ENCODE peak calls at places on chromosomes 16 and 17, in four cellular contexts. One of them, this sample, is unnamed.

GRCh38 chr16:83701494-83701893 is 106.3 kb upstream of the HSBP1 start:
- DNase-seq in mesenchymal stem cell: peak; percentile 47
- DNase-seq in lung: peak; percentile 37
- DNase-seq in brain microvascular endothelial cell: peak; percentile 43
- DNase-seq in this sample: peak; percentile 77

GRCh38 chr17:75835315-75835987 is 8.8 kb downstream of the UNC13D start:
- DNase-seq in mesenchymal stem cell: no peak
- DNase-seq in lung: no peak
- DNase-seq in brain microvascular endothelial cell: no peak
- DNase-seq in this sample: no peak

GRCh38 chr17:8162997-8163977 is 539 bp upstream of the VAMP2 start:
- DNase-seq in mesenchymal stem cell: peak; percentile 15
- DNase-seq in lung: no peak
- DNase-seq in brain microvascular endothelial cell: no peak
- DNase-seq in this sample: no peak

GRCh38 chr17:58279016-58279671 is 1.6 kb downstream of the MPO start:
- DNase-seq in mesenchymal stem cell: no peak
- DNase-seq in lung: peak; percentile 43
- DNase-seq in brain microvascular endothelial cell: peak; percentile 18
- DNase-seq in this sample: no peak

GRCh38 chr16:85416267-85417109 is 196.6 kb upstream of the GSE1 start:
- DNase-seq in mesenchymal stem cell: no peak
- DNase-seq in lung: peak; percentile 86
- DNase-seq in brain microvascular endothelial cell: no peak
- DNase-seq in this sample: peak; percentile 94

GRCh38 chr16:4865231-4865860 is 18.1 kb downstream of the UBN1 start:
- DNase-seq in mesenchymal stem cell: no peak
- DNase-seq in lung: no peak
- DNase-seq in brain microvascular endothelial cell: no peak
- DNase-seq in this sample: no peak

GRCh38 chr17:42438600-42439567 is 15.8 kb upstream of the CAVIN1 start:
- DNase-seq in mesenchymal stem cell: no peak
- DNase-seq in lung: no peak
- DNase-seq in brain microvascular endothelial cell: peak; percentile 54
- DNase-seq in this sample: peak; percentile 64

GRCh38 chr16:49489686-49490320 is 116.2 kb downstream of the C16orf78 start:
- DNase-seq in mesenchymal stem cell: no peak
- DNase-seq in lung: no peak
- DNase-seq in brain microvascular endothelial cell: no peak
- DNase-seq in this sample: no peak

GRCh38 chr16:73060216-73060615 is 12.3 kb upstream of the ZFHX3 start:
- DNase-seq in mesenchymal stem cell: no peak
- DNase-seq in lung: no peak
- DNase-seq in brain microvascular endothelial cell: no peak
- DNase-seq in this sample: no peak

GRCh38 chr16:17467923-17468540 is 2.7 kb downstream of the XYLT1 start:
- DNase-seq in mesenchymal stem cell: no peak
- DNase-seq in lung: no peak
- DNase-seq in brain microvascular endothelial cell: peak; percentile 14
- DNase-seq in this sample: peak; percentile 62

GRCh38 chr16:57941016-57941656 is 29.8 kb downstream of the CNGB1 start:
- DNase-seq in mesenchymal stem cell: no peak
- DNase-seq in lung: peak; percentile 58
- DNase-seq in brain microvascular endothelial cell: no peak
- DNase-seq in this sample: no peak

GRCh38 chr16:51410125-51410524 is 259.1 kb upstream of the SALL1 start:
- DNase-seq in mesenchymal stem cell: no peak
- DNase-seq in lung: no peak
- DNase-seq in brain microvascular endothelial cell: no peak
- DNase-seq in this sample: no peak

GRCh38 chr16:55496509-55497145 is 12.2 kb upstream of the LPCAT2 start:
- DNase-seq in mesenchymal stem cell: no peak
- DNase-seq in lung: peak; percentile 24
- DNase-seq in brain microvascular endothelial cell: no peak
- DNase-seq in this sample: no peak

GRCh38 chr16:70250748-70251650 is 741 bp downstream of the EXOSC6 start:
- DNase-seq in mesenchymal stem cell: peak; percentile 53
- DNase-seq in lung: no peak
- DNase-seq in brain microvascular endothelial cell: peak; percentile 11
- DNase-seq in this sample: peak; percentile 79

GRCh38 chr16:77183137-77183536 is 7.9 kb upstream of the MON1B start:
- DNase-seq in mesenchymal stem cell: no peak
- DNase-seq in lung: no peak
- DNase-seq in brain microvascular endothelial cell: no peak
- DNase-seq in this sample: no peak

GRCh38 chr17:6556121-6557039 is at the start of gene PITPNM3:
- DNase-seq in mesenchymal stem cell: peak; percentile 18
- DNase-seq in lung: no peak
- DNase-seq in brain microvascular endothelial cell: no peak
- DNase-seq in this sample: no peak

GRCh38 chr17:71762526-71762925 is 358.3 kb upstream of the SOX9 start:
- DNase-seq in mesenchymal stem cell: no peak
- DNase-seq in lung: no peak
- DNase-seq in brain microvascular endothelial cell: no peak
- DNase-seq in this sample: no peak

DNA sequence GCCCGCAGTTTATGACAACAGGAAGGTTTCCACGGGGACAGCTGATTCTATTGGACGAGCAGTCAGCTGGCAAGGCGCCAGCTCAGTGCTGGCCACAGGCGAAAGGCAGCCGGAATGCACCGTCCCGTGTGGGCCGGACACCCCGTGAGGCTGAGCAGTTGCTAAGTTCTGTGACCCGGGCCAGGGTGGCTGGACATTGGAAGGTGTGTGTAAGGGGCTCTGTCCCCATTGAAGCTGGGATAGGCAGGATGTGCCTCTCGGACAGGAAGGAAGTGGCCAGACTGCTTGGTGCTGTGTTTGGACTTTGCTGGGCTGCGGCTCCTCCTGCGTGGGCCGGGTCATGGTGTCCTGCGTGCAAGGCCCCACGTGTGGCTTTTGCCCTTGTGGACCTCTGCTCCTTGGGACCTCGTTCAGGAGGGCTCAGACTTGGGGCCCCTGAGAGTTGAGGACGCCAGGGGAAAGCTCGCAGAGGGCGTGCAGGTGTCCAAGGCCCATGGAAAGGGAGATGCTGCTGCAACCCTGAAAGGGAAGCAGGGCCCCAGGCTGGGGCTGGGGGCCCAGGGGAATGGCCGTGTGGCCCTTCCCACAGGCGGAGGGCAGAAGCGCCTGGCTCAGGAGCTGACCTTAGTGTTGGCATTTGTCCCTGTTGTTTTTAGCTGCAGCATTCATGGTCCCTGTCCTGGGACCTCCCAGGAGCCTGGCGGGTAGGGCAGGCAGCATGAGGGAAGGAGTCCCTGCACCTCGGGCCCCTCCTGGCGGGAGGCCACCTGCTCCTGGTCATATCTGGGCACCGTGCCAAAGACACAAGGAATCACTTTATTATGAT is 10.0 kb downstream of the BAIAP2 start:
- DNase-seq in mesenchymal stem cell: peak; percentile 82
- DNase-seq in lung: peak; percentile 75
- DNase-seq in brain microvascular endothelial cell: peak; percentile 79
- DNase-seq in this sample: no peak
- H3K4me3 ChIP-seq in mesenchymal stem cell: no peak overlapping the region
- H3K4me3 ChIP-seq in lung: no peak overlapping the region
- H3K4me3 ChIP-seq in brain microvascular endothelial cell: no peak overlapping the region
- H3K4me3 ChIP-seq in this sample: no peak overlapping the region

DNA sequence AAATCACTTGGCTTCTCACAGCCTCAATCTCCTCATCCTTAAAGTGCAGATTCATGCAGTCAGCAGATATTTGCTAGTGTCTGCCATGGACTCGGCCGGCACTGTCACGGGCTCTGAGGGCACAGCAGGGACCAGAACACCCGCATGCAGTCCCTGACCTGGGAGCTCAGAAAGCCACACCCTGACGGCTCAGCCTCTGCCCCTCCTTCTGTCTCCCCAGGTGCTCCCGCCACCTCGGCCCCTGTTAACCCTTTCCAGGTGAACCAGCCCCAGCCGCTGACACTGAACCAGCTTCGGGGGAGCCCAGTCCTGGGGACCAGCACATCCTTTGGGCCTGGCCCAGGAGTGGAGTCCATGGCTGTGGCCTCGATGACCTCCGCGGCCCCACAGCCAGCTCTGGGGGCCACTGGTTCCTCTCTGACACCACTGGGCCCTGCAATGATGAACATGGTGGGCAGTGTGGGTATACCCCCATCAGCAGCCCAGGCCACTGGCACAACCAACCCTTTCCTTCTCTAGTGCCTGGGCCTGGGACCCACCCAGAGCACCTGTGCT is 28.7 kb downstream of the B9D1 start:
- DNase-seq in mesenchymal stem cell: no peak
- DNase-seq in lung: no peak
- DNase-seq in brain microvascular endothelial cell: no peak
- DNase-seq in this sample: no peak
- H3K36me3 ChIP-seq in mesenchymal stem cell: peaks cover 66% of the 10 kb centered on the region
- H3K36me3 ChIP-seq in lung: peaks cover 9% of the 10 kb centered on the region
- H3K36me3 ChIP-seq in brain microvascular endothelial cell: no peaks in the 10 kb centered on the region
- H3K36me3 ChIP-seq in this sample: no peaks in the 10 kb centered on the region

DNA sequence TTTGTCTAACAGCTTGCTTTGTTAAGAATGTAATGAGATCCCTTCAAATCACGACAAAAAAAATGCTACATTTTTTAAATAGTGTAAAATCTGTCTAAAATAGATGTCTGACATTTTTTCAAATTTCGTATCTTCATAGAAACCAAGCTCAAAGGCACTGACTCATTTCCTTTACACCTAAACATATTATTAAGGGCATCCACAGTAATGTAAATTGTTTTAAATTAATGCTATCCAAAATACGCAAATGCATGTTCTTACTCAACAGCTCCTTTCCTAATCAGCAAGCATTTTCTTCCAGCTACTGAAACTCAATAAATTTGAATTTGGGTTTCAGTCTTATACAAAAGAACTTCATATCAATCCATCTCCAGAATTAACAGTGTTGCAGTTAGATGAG is 4.4 kb downstream of the C16orf87 start:
- DNase-seq in mesenchymal stem cell: peak; percentile 43
- DNase-seq in lung: no peak
- DNase-seq in brain microvascular endothelial cell: no peak
- DNase-seq in this sample: no peak
- H3K4me3 ChIP-seq in mesenchymal stem cell: no peak overlapping the region
- H3K4me3 ChIP-seq in lung: no peak overlapping the region
- H3K4me3 ChIP-seq in brain microvascular endothelial cell: no peak overlapping the region
- H3K4me3 ChIP-seq in this sample: no peak overlapping the region

GRCh38 chr17:19345067-19345460 is 17.5 kb downstream of the B9D1 start:
- DNase-seq in mesenchymal stem cell: no peak
- DNase-seq in lung: no peak
- DNase-seq in brain microvascular endothelial cell: no peak
- DNase-seq in this sample: peak; percentile 22
- H3K36me3 ChIP-seq in mesenchymal stem cell: no peaks in the 10 kb centered on the region
- H3K36me3 ChIP-seq in lung: no peaks in the 10 kb centered on the region
- H3K36me3 ChIP-seq in brain microvascular endothelial cell: no peaks in the 10 kb centered on the region
- H3K36me3 ChIP-seq in this sample: no peaks in the 10 kb centered on the region

DNA sequence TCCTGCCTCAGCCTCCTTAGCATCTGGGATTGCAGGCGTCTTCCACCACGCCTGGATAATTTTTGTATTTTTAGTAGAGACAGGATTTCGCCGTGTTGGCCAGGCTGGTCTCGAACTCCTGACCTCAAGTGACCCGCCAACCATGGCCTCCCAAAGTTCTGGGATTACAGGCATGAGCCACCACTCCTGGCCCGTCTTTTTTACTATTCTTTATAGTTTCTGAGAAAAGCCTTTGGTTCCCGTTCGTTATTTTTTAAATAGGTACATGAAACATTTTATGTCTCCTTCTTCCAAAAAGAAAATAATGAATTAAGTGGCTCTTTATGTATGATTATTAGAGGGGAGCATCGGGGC is 570 bp upstream of the BCO1 start:
- DNase-seq in mesenchymal stem cell: no peak
- DNase-seq in lung: no peak
- DNase-seq in brain microvascular endothelial cell: no peak
- DNase-seq in this sample: no peak
- H3K4me3 ChIP-seq in mesenchymal stem cell: no peak overlapping the region
- H3K4me3 ChIP-seq in lung: no peak overlapping the region
- H3K4me3 ChIP-seq in brain microvascular endothelial cell: no peak overlapping the region
- H3K4me3 ChIP-seq in this sample: peak overlapping the region; percentile 13

GRCh38 chr17:37247825-37248224 is 128.0 kb upstream of the C17orf78 start:
- DNase-seq in mesenchymal stem cell: no peak
- DNase-seq in lung: no peak
- DNase-seq in brain microvascular endothelial cell: no peak
- DNase-seq in this sample: no peak
- H3K36me3 ChIP-seq in mesenchymal stem cell: peaks cover 95% of the 10 kb centered on the region
- H3K36me3 ChIP-seq in lung: peaks cover 44% of the 10 kb centered on the region
- H3K36me3 ChIP-seq in brain microvascular endothelial cell: peaks cover 44% of the 10 kb centered on the region
- H3K36me3 ChIP-seq in this sample: peaks cover 2% of the 10 kb centered on the region

GRCh38 chr16:25051446-25052160 is 36.4 kb upstream of the ARHGAP17 start:
- DNase-seq in mesenchymal stem cell: peak; percentile 73
- DNase-seq in lung: no peak
- DNase-seq in brain microvascular endothelial cell: peak; percentile 69
- DNase-seq in this sample: no peak
- H3K4me3 ChIP-seq in mesenchymal stem cell: no peak overlapping the region
- H3K4me3 ChIP-seq in lung: no peak overlapping the region
- H3K4me3 ChIP-seq in brain microvascular endothelial cell: no peak overlapping the region
- H3K4me3 ChIP-seq in this sample: no peak overlapping the region

GRCh38 chr16:3281222-3281621 is 2.1 kb upstream of the ZNF263 start:
- DNase-seq in mesenchymal stem cell: no peak
- DNase-seq in lung: no peak
- DNase-seq in brain microvascular endothelial cell: no peak
- DNase-seq in this sample: no peak
- H3K36me3 ChIP-seq in mesenchymal stem cell: peaks cover 11% of the 10 kb centered on the region
- H3K36me3 ChIP-seq in lung: peaks cover 2% of the 10 kb centered on the region
- H3K36me3 ChIP-seq in brain microvascular endothelial cell: peaks cover 3% of the 10 kb centered on the region
- H3K36me3 ChIP-seq in this sample: peaks cover 6% of the 10 kb centered on the region